ENCODE peak calls at places on chromosomes 2 and 18, in nine cellular contexts. One of them, this sample, is unnamed.

GRCh38 chr2:15561574-15562344 is 625 bp upstream of the NBAS start:
- DNase-seq in A549: peak; percentile 25
- DNase-seq in neuronal stem cell: no peak
- DNase-seq in neural progenitor cell: peak; percentile 47
- DNase-seq in GM23338: peak; percentile 19
- DNase-seq in GM12878: no peak
- DNase-seq in fibroblast of lung: peak; percentile 85
- DNase-seq in hepatocyte: peak; percentile 51
- DNase-seq in HCT116: no peak
- DNase-seq in this sample: no peak

GRCh38 chr18:655445-655844 is 2.0 kb upstream of the TYMS start:
- DNase-seq in A549: no peak
- DNase-seq in neuronal stem cell: no peak
- DNase-seq in neural progenitor cell: no peak
- DNase-seq in GM23338: no peak
- DNase-seq in GM12878: no peak
- DNase-seq in fibroblast of lung: no peak
- DNase-seq in hepatocyte: no peak
- DNase-seq in HCT116: no peak
- DNase-seq in this sample: no peak

GRCh38 chr2:20288941-20289340 is 61.7 kb downstream of the PUM2 start:
- DNase-seq in A549: peak; percentile 19
- DNase-seq in neuronal stem cell: no peak
- DNase-seq in neural progenitor cell: no peak
- DNase-seq in GM23338: no peak
- DNase-seq in GM12878: no peak
- DNase-seq in fibroblast of lung: peak; percentile 40
- DNase-seq in hepatocyte: no peak
- DNase-seq in HCT116: peak; percentile 66
- DNase-seq in this sample: no peak

GRCh38 chr2:98008415-98008814 is 12.7 kb upstream of the TMEM131 start:
- DNase-seq in A549: no peak
- DNase-seq in neuronal stem cell: no peak
- DNase-seq in neural progenitor cell: no peak
- DNase-seq in GM23338: no peak
- DNase-seq in GM12878: no peak
- DNase-seq in fibroblast of lung: no peak
- DNase-seq in hepatocyte: no peak
- DNase-seq in HCT116: no peak
- DNase-seq in this sample: no peak

GRCh38 chr2:9337901-9338300 is 85.4 kb downstream of the ITGB1BP1 start:
- DNase-seq in A549: no peak
- DNase-seq in neuronal stem cell: no peak
- DNase-seq in neural progenitor cell: no peak
- DNase-seq in GM23338: no peak
- DNase-seq in GM12878: no peak
- DNase-seq in fibroblast of lung: no peak
- DNase-seq in hepatocyte: no peak
- DNase-seq in HCT116: no peak
- DNase-seq in this sample: no peak

GRCh38 chr2:239443102-239443620 is 42.3 kb upstream of the HDAC4 start:
- DNase-seq in A549: no peak
- DNase-seq in neuronal stem cell: no peak
- DNase-seq in neural progenitor cell: no peak
- DNase-seq in GM23338: no peak
- DNase-seq in GM12878: no peak
- DNase-seq in fibroblast of lung: no peak
- DNase-seq in hepatocyte: no peak
- DNase-seq in HCT116: no peak
- DNase-seq in this sample: no peak

GRCh38 chr2:194896871-194897270 is 760.2 kb upstream of the SLC39A10 start:
- DNase-seq in A549: no peak
- DNase-seq in neuronal stem cell: no peak
- DNase-seq in neural progenitor cell: no peak
- DNase-seq in GM23338: no peak
- DNase-seq in GM12878: no peak
- DNase-seq in fibroblast of lung: no peak
- DNase-seq in hepatocyte: no peak
- DNase-seq in HCT116: no peak
- DNase-seq in this sample: no peak

GRCh38 chr2:59702026-59702425 is 851.4 kb downstream of the BCL11A start:
- DNase-seq in A549: no peak
- DNase-seq in neuronal stem cell: no peak
- DNase-seq in neural progenitor cell: no peak
- DNase-seq in GM23338: no peak
- DNase-seq in GM12878: no peak
- DNase-seq in fibroblast of lung: no peak
- DNase-seq in hepatocyte: no peak
- DNase-seq in HCT116: no peak
- DNase-seq in this sample: no peak

GRCh38 chr2:162282765-162283425 is 35.6 kb downstream of the IFIH1 start:
- DNase-seq in A549: no peak
- DNase-seq in neuronal stem cell: no peak
- DNase-seq in neural progenitor cell: no peak
- DNase-seq in GM23338: no peak
- DNase-seq in GM12878: no peak
- DNase-seq in fibroblast of lung: peak; percentile 63
- DNase-seq in hepatocyte: no peak
- DNase-seq in HCT116: no peak
- DNase-seq in this sample: no peak

GRCh38 chr2:157480182-157480961 is 36.5 kb upstream of the CYTIP start:
- DNase-seq in A549: no peak
- DNase-seq in neuronal stem cell: no peak
- DNase-seq in neural progenitor cell: no peak
- DNase-seq in GM23338: no peak
- DNase-seq in GM12878: no peak
- DNase-seq in fibroblast of lung: peak; percentile 22
- DNase-seq in hepatocyte: no peak
- DNase-seq in HCT116: no peak
- DNase-seq in this sample: no peak

GRCh38 chr2:25673170-25674002 is at the start of gene DTNB:
- DNase-seq in A549: peak; percentile 77
- DNase-seq in neuronal stem cell: peak; percentile 84
- DNase-seq in neural progenitor cell: peak; percentile 95
- DNase-seq in GM23338: peak; percentile 85
- DNase-seq in GM12878: no peak
- DNase-seq in fibroblast of lung: peak; percentile 57
- DNase-seq in hepatocyte: peak; percentile 91
- DNase-seq in HCT116: no peak
- DNase-seq in this sample: peak; percentile 81

GRCh38 chr18:8627540-8627939 is 18.3 kb downstream of the RAB12 start:
- DNase-seq in A549: no peak
- DNase-seq in neuronal stem cell: no peak
- DNase-seq in neural progenitor cell: no peak
- DNase-seq in GM23338: no peak
- DNase-seq in GM12878: no peak
- DNase-seq in fibroblast of lung: no peak
- DNase-seq in hepatocyte: no peak
- DNase-seq in HCT116: no peak
- DNase-seq in this sample: no peak
- H3K4me1 ChIP-seq in A549: peaks cover 10% of the 10 kb centered on the region
- H3K4me1 ChIP-seq in neuronal stem cell: no peaks in the 10 kb centered on the region
- H3K4me1 ChIP-seq in neural progenitor cell: no peaks in the 10 kb centered on the region
- H3K4me1 ChIP-seq in GM23338: peaks cover 78% of the 10 kb centered on the region
- H3K4me1 ChIP-seq in GM12878: peaks cover 8% of the 10 kb centered on the region
- H3K4me1 ChIP-seq in fibroblast of lung: no peaks in the 10 kb centered on the region
- H3K4me1 ChIP-seq in hepatocyte: no peaks in the 10 kb centered on the region
- H3K4me1 ChIP-seq in HCT116: no peaks in the 10 kb centered on the region
- H3K4me1 ChIP-seq in this sample: peaks cover 11% of the 10 kb centered on the region

DNA sequence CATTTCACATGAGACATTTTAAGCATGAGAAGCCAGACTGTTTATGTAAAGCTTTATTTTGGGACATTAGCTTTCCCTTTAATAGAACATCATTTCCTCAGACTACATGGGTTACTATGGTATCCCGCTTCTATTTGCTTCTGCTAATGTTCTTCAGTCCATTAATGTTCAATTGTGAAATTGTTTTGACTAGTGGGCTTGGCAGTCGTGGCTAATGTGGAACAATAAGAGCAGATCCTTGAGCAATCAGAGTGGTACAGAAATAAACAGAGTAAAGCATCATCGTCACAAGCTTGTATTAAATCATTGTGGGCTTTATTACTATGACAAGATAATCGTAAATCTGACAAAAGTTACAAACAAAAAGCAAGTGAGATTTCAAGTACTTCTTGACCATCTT is 60.2 kb downstream of the PDE1A start:
- DNase-seq in A549: no peak
- DNase-seq in neuronal stem cell: no peak
- DNase-seq in neural progenitor cell: no peak
- DNase-seq in GM23338: no peak
- DNase-seq in GM12878: no peak
- DNase-seq in fibroblast of lung: peak; percentile 41
- DNase-seq in hepatocyte: no peak
- DNase-seq in HCT116: no peak
- DNase-seq in this sample: no peak
- H3K27ac ChIP-seq in A549: peak overlapping the region; percentile 3
- H3K27ac ChIP-seq in neuronal stem cell: no peak overlapping the region
- H3K27ac ChIP-seq in neural progenitor cell: no peak overlapping the region
- H3K27ac ChIP-seq in GM23338: no peak overlapping the region
- H3K27ac ChIP-seq in GM12878: no peak overlapping the region
- H3K27ac ChIP-seq in fibroblast of lung: no peak overlapping the region
- H3K27ac ChIP-seq in hepatocyte: no peak overlapping the region
- H3K27ac ChIP-seq in HCT116: no peak overlapping the region
- H3K27ac ChIP-seq in this sample: no peak overlapping the region

GRCh38 chr18:12906119-12906518 is 22.1 kb upstream of the PTPN2 start:
- DNase-seq in A549: no peak
- DNase-seq in neuronal stem cell: no peak
- DNase-seq in neural progenitor cell: no peak
- DNase-seq in GM23338: no peak
- DNase-seq in GM12878: no peak
- DNase-seq in fibroblast of lung: no peak
- DNase-seq in hepatocyte: no peak
- DNase-seq in HCT116: no peak
- DNase-seq in this sample: no peak

GRCh38 chr18:12906773-12907172 is 22.7 kb upstream of the PTPN2 start:
- DNase-seq in A549: no peak
- DNase-seq in neuronal stem cell: no peak
- DNase-seq in neural progenitor cell: no peak
- DNase-seq in GM23338: no peak
- DNase-seq in GM12878: no peak
- DNase-seq in fibroblast of lung: no peak
- DNase-seq in hepatocyte: no peak
- DNase-seq in HCT116: no peak
- DNase-seq in this sample: no peak

GRCh38 chr18:12904012-12904516 is 20.0 kb upstream of the PTPN2 start:
- DNase-seq in A549: no peak
- DNase-seq in neuronal stem cell: no peak
- DNase-seq in neural progenitor cell: no peak
- DNase-seq in GM23338: no peak
- DNase-seq in GM12878: no peak
- DNase-seq in fibroblast of lung: peak; percentile 20
- DNase-seq in hepatocyte: no peak
- DNase-seq in HCT116: no peak
- DNase-seq in this sample: no peak

GRCh38 chr18:12908706-12909105 is 24.7 kb upstream of the PTPN2 start:
- DNase-seq in A549: no peak
- DNase-seq in neuronal stem cell: no peak
- DNase-seq in neural progenitor cell: no peak
- DNase-seq in GM23338: no peak
- DNase-seq in GM12878: no peak
- DNase-seq in fibroblast of lung: peak; percentile 26
- DNase-seq in hepatocyte: no peak
- DNase-seq in HCT116: no peak
- DNase-seq in this sample: no peak

GRCh38 chr18:12907258-12907925 is 23.4 kb upstream of the PTPN2 start:
- DNase-seq in A549: no peak
- DNase-seq in neuronal stem cell: no peak
- DNase-seq in neural progenitor cell: peak; percentile 42
- DNase-seq in GM23338: no peak
- DNase-seq in GM12878: no peak
- DNase-seq in fibroblast of lung: peak; percentile 67
- DNase-seq in hepatocyte: no peak
- DNase-seq in HCT116: no peak
- DNase-seq in this sample: no peak
- H3K4me2 ChIP-seq in A549: no peak overlapping the region
- H3K4me2 ChIP-seq in neuronal stem cell: no peak overlapping the region
- H3K4me2 ChIP-seq in neural progenitor cell: peak overlapping the region; percentile 17
- H3K4me2 ChIP-seq in GM23338: no peak overlapping the region
- H3K4me2 ChIP-seq in GM12878: no peak overlapping the region
- H3K4me2 ChIP-seq in fibroblast of lung: peak overlapping the region; percentile 57
- H3K4me2 ChIP-seq in hepatocyte: peak overlapping the region; percentile 32
- H3K4me2 ChIP-seq in HCT116: no peak overlapping the region
- H3K4me2 ChIP-seq in this sample: no peak overlapping the region

GRCh38 chr2:121648206-121648605 is 1.1 kb downstream of the CLASP1 start:
- DNase-seq in A549: no peak
- DNase-seq in neuronal stem cell: no peak
- DNase-seq in neural progenitor cell: no peak
- DNase-seq in GM23338: no peak
- DNase-seq in GM12878: no peak
- DNase-seq in fibroblast of lung: peak; percentile 45
- DNase-seq in hepatocyte: peak; percentile 4
- DNase-seq in HCT116: no peak
- DNase-seq in this sample: peak; percentile 39
- H3K4me1 ChIP-seq in A549: peaks cover 20% of the 10 kb centered on the region
- H3K4me1 ChIP-seq in neuronal stem cell: peaks cover 6% of the 10 kb centered on the region
- H3K4me1 ChIP-seq in neural progenitor cell: peaks cover 18% of the 10 kb centered on the region
- H3K4me1 ChIP-seq in GM23338: peaks cover 5% of the 10 kb centered on the region
- H3K4me1 ChIP-seq in GM12878: no peaks in the 10 kb centered on the region
- H3K4me1 ChIP-seq in fibroblast of lung: peaks cover 3% of the 10 kb centered on the region
- H3K4me1 ChIP-seq in hepatocyte: peaks cover 14% of the 10 kb centered on the region
- H3K4me1 ChIP-seq in HCT116: peaks cover 6% of the 10 kb centered on the region
- H3K4me1 ChIP-seq in this sample: peaks cover 9% of the 10 kb centered on the region

DNA sequence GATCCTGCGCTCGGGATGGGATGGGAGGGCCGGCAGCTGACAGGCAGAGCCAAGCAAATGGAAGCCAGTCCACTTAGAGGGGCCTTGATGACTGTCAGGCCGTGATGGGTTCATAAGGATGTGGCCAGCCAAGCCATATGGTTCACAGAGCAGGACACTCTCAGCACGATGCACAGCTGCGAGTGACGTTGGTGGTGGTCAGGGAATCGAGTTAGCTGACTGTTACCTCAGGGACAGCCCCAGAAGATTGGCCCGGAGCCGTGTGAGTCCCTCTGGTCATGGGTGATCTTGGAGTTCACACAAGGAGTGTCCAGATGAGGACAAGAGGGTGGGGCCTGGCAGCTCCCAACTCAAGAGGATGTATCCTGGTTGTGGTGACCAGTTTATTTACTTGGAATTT is 70.2 kb downstream of the TPGS2 start:
- DNase-seq in A549: no peak
- DNase-seq in neuronal stem cell: no peak
- DNase-seq in neural progenitor cell: no peak
- DNase-seq in GM23338: no peak
- DNase-seq in GM12878: no peak
- DNase-seq in fibroblast of lung: no peak
- DNase-seq in hepatocyte: no peak
- DNase-seq in HCT116: no peak
- DNase-seq in this sample: no peak
- H3K27ac ChIP-seq in A549: no peak overlapping the region
- H3K27ac ChIP-seq in neuronal stem cell: no peak overlapping the region
- H3K27ac ChIP-seq in neural progenitor cell: no peak overlapping the region
- H3K27ac ChIP-seq in GM23338: no peak overlapping the region
- H3K27ac ChIP-seq in GM12878: no peak overlapping the region
- H3K27ac ChIP-seq in fibroblast of lung: no peak overlapping the region
- H3K27ac ChIP-seq in hepatocyte: no peak overlapping the region
- H3K27ac ChIP-seq in HCT116: no peak overlapping the region
- H3K27ac ChIP-seq in this sample: no peak overlapping the region